ENCODE peak calls at places on chromosomes 1 and 21, in seven cellular contexts. E is GM12891, B is spleen, M is HCT116, P is suprapubic skin, X is upper lobe of left lung, Z is sigmoid colon. S is an unnamed sample.

GRCh38 chr1:211576717-211577116 is 2.2 kb downstream of the SLC30A1 start:
- DNase-seq in E (no peak), B (no peak), M (no peak), P (no peak), X (no peak), Z (no peak), S (no peak)

GRCh38 chr1:232764458-232765231 is 40.6 kb upstream of the MAP10 start:
- DNase-seq in E (no peak), B (no peak), M (no peak), P (no peak), X (no peak), Z (peak), S (no peak)

GRCh38 chr1:209614906-209615305 is 31.4 kb downstream of the CAMK1G start:
- DNase-seq in E (no peak), B (no peak), M (no peak), P (no peak), X (no peak), Z (no peak), S (no peak)

GRCh38 chr1:204358605-204359004 is 1.1 kb downstream of the PLEKHA6 start:
- DNase-seq in E (no peak), B (no peak), M (no peak), P (no peak), X (no peak), Z (peak), S (no peak)

GRCh38 chr1:50278352-50278878 is 144.8 kb downstream of the DMRTA2 start:
- DNase-seq in E (no peak), B (no peak), M (no peak), P (no peak), X (no peak), Z (no peak), S (no peak)

GRCh38 chr1:48205547-48205946 is 17.0 kb upstream of the SLC5A9 start:
- DNase-seq in E (no peak), B (no peak), M (no peak), P (no peak), X (no peak), Z (no peak), S (no peak)

GRCh38 chr1:193533883-193534282 is 347.5 kb upstream of the B3GALT2 start:
- DNase-seq in E (no peak), B (no peak), M (no peak), P (no peak), X (no peak), Z (no peak), S (no peak)

GRCh38 chr1:53309802-53310201 is 18.1 kb downstream of the LRP8 start:
- DNase-seq in E (no peak), B (no peak), M (no peak), P (no peak), X (peak), Z (no peak), S (no peak)

GRCh38 chr1:153805042-153805745 is 30.0 kb downstream of the SLC27A3 start:
- DNase-seq in E (peak), B (peak), M (peak), P (peak), X (no peak), Z (no peak), S (peak)

GRCh38 chr1:97281962-97282361 is 560.4 kb downstream of the PTBP2 start:
- DNase-seq in E (no peak), B (no peak), M (no peak), P (no peak), X (no peak), Z (no peak), S (no peak)

GRCh38 chr1:66143661-66144060 is 351.0 kb downstream of the PDE4B start:
- DNase-seq in E (no peak), B (no peak), M (no peak), P (no peak), X (no peak), Z (no peak), S (no peak)

GRCh38 chr1:181438013-181438412 is 45.3 kb upstream of the CACNA1E start:
- DNase-seq in E (no peak), B (no peak), M (no peak), P (no peak), X (no peak), Z (no peak), S (no peak)

GRCh38 chr1:54546651-54547348 is 1.2 kb upstream of the ACOT11 start:
- DNase-seq in E (no peak), B (no peak), M (no peak), P (peak), X (no peak), Z (no peak), S (no peak)

GRCh38 chr1:187433598-187433997 is 604.8 kb downstream of the PLA2G4A start:
- DNase-seq in E (no peak), B (no peak), M (no peak), P (no peak), X (no peak), Z (no peak), S (no peak)

GRCh38 chr1:157132111-157132510 is 6.1 kb downstream of the ETV3 start:
- DNase-seq in E (no peak), B (no peak), M (no peak), P (no peak), X (no peak), Z (no peak), S (no peak)

GRCh38 chr1:36342426-36343185 is 19.2 kb upstream of the EVA1B start:
- DNase-seq in E (peak), B (peak), M (no peak), P (no peak), X (no peak), Z (peak), S (peak)

GRCh38 chr1:98323906-98324358 is 337.6 kb upstream of the SNX7 start:
- DNase-seq in E (no peak), B (no peak), M (peak), P (no peak), X (no peak), Z (no peak), S (peak)

GRCh38 chr21:14541840-14542495 is 4.1 kb downstream of the SAMSN1 start:
- DNase-seq in E (no peak), B (peak), M (no peak), P (no peak), X (no peak), Z (no peak), S (no peak)

GRCh38 chr1:179164494-179164893 is 65.0 kb downstream of the ABL2 start:
- DNase-seq in E (no peak), B (no peak), M (no peak), P (no peak), X (no peak), Z (no peak), S (no peak)

GRCh38 chr1:32890516-32891240 is 4.4 kb downstream of the HPCA start:
- DNase-seq in E (no peak), B (peak), M (no peak), P (no peak), X (no peak), Z (peak), S (no peak)

GRCh38 chr1:217472915-217473314 is 158.0 kb downstream of the GPATCH2 start:
- DNase-seq in E (no peak), B (no peak), M (no peak), P (no peak), X (no peak), Z (no peak), S (no peak)

GRCh38 chr1:161084205-161084988 is 5.0 kb downstream of the NECTIN4 start:
- DNase-seq in E (no peak), B (no peak), M (no peak), P (no peak), X (no peak), Z (no peak), S (no peak)

GRCh38 chr1:161081519-161081918 is 7.8 kb downstream of the NECTIN4 start:
- DNase-seq in E (no peak), B (no peak), M (no peak), P (no peak), X (no peak), Z (no peak), S (no peak)

GRCh38 chr1:161082483-161082882 is 6.9 kb downstream of the NECTIN4 start:
- DNase-seq in E (no peak), B (no peak), M (no peak), P (no peak), X (no peak), Z (no peak), S (no peak)

GRCh38 chr1:161083743-161084084 is 5.6 kb downstream of the NECTIN4 start:
- DNase-seq in E (no peak), B (no peak), M (no peak), P (no peak), X (no peak), Z (no peak), S (no peak)

DNA sequence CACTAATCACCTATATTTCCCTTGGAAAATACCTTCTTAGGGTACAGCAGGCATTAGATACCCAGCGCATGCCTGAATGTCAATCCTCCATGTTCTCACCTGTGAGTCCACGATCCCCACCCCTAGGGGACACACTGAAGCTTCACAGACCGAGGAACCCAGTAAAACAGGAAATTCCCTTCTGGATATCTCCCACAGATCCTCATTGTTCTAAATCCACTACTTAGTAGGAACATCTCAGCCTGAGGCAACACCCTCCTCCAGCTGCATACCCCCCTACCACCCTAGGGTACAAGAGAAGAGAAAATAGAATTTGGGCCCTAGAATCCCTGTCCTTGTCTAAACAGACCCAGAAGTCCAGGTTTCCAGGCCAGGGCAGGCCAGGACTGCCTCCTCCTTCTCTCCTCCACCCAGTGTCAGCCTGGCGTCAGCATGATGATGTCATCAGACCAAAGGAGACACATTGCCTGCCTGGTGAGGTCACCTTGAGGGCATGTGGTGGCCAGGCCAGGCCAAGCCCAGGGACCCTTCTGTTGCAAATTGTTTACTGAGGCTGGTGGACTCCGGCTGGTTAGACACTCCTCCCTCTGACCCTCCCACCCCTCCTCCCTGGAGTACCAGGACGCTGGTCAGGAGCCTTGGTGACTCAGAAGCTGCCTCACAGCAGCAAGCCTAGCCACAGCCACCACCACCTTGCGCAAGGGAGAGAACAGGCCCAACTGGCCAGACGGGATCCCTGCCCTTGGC is 6.2 kb downstream of the NECTIN4 start:
- DNase-seq in E (no peak), B (no peak), M (peak), P (peak), X (peak), Z (peak), S (peak)
- TF ChIP-seq POLR2AphosphoS5 in E (no peak), B (no peak), M (peak), P (peak), X (peak), Z (no peak), S (no peak)

GRCh38 chr1:110780600-110781484 is 92.1 kb upstream of the CD53 start:
- DNase-seq in E (peak), B (peak), M (peak), P (peak), X (peak), Z (peak), S (peak)
- TF ChIP-seq POLR2AphosphoS5 in E (peak), B (peak), M (peak), P (no peak), X (peak), Z (peak), S (no peak)

GRCh38 chr1:234978397-234979291 is 150.0 kb downstream of the TOMM20 start:
- DNase-seq in E (no peak), B (peak), M (peak), P (no peak), X (no peak), Z (peak), S (peak)
- TF ChIP-seq POLR2AphosphoS5 in E (peak), B (peak), M (peak), P (no peak), X (peak), Z (peak), S (no peak)

GRCh38 chr1:21531243-21531642 is 22.0 kb downstream of the ALPL start:
- DNase-seq in E (no peak), B (no peak), M (no peak), P (no peak), X (no peak), Z (no peak), S (no peak)

GRCh38 chr1:21526441-21526840 is 17.2 kb downstream of the ALPL start:
- DNase-seq in E (no peak), B (no peak), M (no peak), P (no peak), X (no peak), Z (no peak), S (no peak)

GRCh38 chr1:21532496-21532895 is 23.3 kb downstream of the ALPL start:
- DNase-seq in E (no peak), B (no peak), M (no peak), P (no peak), X (no peak), Z (no peak), S (no peak)

GRCh38 chr1:21532992-21533534 is 23.8 kb downstream of the ALPL start:
- DNase-seq in E (no peak), B (no peak), M (no peak), P (no peak), X (no peak), Z (no peak), S (no peak)

DNA sequence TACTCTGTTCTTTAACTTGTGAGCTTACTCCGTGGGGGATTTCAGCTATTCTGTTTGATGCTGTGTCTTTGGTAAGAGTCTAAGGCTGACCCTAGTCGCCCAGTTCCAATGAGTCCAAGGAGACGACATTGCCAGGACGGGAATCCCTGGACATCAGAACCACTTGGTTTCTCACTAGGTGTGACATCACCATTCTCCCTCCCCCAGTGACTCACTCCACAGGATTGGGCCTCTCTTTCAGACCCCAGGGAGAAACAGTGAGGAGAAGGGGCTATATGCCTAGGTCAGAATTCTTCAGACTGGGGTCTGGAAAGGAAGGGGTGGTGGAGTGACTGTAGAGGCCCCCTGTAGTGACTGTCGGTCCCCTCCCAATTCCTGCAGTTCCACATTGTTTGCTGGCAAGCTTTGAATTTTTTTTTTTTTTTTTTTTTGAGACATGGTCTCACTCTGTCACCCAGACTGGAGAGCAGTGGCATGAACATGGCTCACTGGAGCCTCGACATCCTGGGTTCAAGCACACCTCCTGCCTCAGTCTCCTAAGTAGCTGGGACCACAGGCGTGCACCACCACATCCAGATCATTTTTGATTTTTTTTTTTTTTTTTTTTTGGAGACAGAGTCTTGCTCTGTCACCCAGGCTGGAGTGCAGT is 21.3 kb downstream of the ALPL start:
- DNase-seq in E (no peak), B (no peak), M (no peak), P (no peak), X (no peak), Z (no peak), S (no peak)
- TF ChIP-seq POLR2AphosphoS5 in E (no peak), B (no peak), M (no peak), P (no peak), X (no peak), Z (no peak), S (no peak)

GRCh38 chr1:227785094-227785811 is 30.2 kb upstream of the PRSS38 start:
- DNase-seq in E (no peak), B (no peak), M (no peak), P (no peak), X (no peak), Z (no peak), S (peak)
- TF ChIP-seq POLR2AphosphoS5 in E (no peak), B (no peak), M (no peak), P (no peak), X (no peak), Z (no peak), S (no peak)

GRCh38 chr1:162234571-162234970 is 142.1 kb downstream of the SPATA46 start:
- DNase-seq in E (no peak), B (no peak), M (no peak), P (no peak), X (no peak), Z (no peak), S (no peak)
- TF ChIP-seq POLR2AphosphoS5 in E (no peak), B (no peak), M (no peak), P (no peak), X (no peak), Z (no peak), S (no peak)

GRCh38 chr1:205593967-205594366 is 37.8 kb downstream of the ELK4 start:
- DNase-seq in E (no peak), B (no peak), M (no peak), P (no peak), X (no peak), Z (no peak), S (no peak)
- TF ChIP-seq POLR2AphosphoS5 in E (no peak), B (peak), M (no peak), P (no peak), X (no peak), Z (no peak), S (no peak)

DNA sequence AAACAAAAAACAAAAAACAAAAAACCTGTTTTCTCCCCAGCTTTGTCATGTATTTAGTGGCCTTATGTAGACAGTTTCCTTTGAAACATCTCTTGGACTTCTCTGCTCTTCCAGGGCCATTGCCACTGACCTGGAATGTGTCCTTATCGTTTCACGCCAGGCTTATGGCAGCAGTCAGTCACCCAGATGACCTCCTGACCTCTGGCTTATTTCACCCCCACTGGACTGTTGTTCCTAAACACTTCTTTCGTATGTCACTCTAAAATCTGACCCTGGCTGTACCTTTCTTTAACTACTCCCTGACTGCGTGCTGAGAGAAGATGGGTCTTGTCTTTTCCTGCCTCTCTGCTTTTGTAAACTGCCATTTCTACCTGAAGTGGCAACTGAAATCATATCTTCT is 9.1 kb downstream of the LGALS8 start:
- DNase-seq in E (no peak), B (no peak), M (no peak), P (no peak), X (no peak), Z (no peak), S (no peak)
- TF ChIP-seq POLR2AphosphoS5 in E (no peak), B (no peak), M (no peak), P (no peak), X (no peak), Z (no peak), S (no peak)

DNA sequence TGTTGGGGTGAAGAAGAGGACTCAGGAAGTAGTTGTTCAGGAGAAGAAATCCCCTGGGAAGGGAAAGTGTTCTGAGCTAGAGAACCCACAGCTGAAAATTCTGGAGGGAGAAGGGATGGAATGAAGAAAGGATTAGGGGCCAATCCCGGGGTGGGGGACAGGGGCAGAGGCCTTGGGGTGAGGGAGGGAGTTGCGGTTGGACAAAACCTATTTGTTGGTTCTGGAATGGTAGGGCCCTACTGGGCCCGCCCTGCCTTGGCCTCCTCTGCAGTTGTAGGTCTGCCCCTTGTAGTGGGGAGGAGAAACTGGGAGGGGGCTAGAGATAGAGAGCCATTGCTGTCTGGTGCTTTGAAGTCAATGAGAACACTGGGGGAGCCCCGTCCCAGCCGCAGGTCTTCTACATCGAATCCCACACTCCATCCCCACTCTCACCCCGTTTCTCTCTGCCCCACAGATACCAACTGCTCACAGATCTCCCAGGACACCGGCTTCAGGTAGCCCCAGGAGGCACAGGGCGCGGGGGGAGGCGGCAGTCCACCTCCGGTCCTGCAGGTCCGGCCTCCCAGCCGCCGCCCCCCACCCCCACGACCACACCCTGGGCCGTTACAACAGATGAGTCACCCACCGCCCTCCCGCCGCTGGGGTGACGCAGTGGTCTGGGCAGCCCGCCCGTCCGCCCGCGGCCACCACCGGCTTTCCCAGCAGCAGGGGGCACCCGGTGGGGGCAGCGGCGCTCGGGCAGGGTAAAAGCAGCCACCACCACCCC is 1.1 kb downstream of the TAGLN2 start:
- DNase-seq in E (peak), B (peak), M (peak), P (peak), X (peak), Z (peak), S (peak)
- TF ChIP-seq POLR2AphosphoS5 in E (peak), B (peak), M (peak), P (peak), X (peak), Z (peak), S (peak)

DNA sequence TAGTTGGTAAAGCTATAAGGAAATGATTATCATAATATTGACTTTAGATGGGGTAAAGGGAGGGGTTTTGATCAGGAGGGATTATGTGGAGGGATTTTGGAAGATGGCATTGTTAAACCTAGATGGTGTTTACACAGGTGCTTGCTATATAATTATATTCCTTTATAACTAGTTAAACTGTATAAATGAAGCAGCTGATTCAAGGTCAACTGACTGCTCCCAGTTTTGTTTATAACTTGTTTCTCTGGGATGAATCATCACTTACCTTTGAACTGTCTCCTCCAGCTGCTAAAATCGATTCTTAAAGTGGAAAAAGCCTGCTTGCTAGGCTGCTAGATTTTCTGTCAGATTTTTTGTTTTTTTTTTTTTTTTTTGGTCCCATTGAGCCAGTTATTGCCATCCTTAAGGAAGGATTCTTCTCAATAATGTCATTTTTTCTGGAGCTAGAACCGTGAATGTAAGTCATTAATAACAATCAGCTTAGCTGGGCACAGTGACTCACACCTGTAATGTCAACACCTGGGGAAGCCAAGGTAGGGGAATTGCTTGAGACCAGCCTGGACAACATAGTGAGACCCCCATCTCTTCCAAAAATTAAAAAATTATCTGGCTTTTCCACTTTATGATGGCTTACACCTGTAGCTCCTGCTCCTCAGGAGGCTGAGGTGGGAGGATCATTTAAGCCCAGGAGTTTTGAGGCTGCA is 153.2 kb downstream of the PIK3R3 start:
- DNase-seq in E (no peak), B (no peak), M (peak), P (no peak), X (no peak), Z (no peak), S (no peak)
- TF ChIP-seq POLR2AphosphoS5 in E (no peak), B (no peak), M (no peak), P (no peak), X (no peak), Z (no peak), S (no peak)